ENCODE peak calls at places on chromosomes 4 and X, in nine cellular contexts. One of them, this sample, is unnamed. For H3K4me1, the result is how much of the 10 kb centered on the place peaks cover.

GRCh38 chr4:100022792-100023222 is 72.7 kb upstream of the H2AZ1 start:
- DNase-seq in A549: no peak
- DNase-seq in uterus: no peak
- DNase-seq in pancreas: no peak
- DNase-seq in neuronal stem cell: peak
- DNase-seq in thoracic aorta: no peak
- DNase-seq in CD8-positive, alpha-beta memory T cell: no peak
- DNase-seq in osteoblast: no peak
- DNase-seq in aorta: no peak
- DNase-seq in this sample: no peak

GRCh38 chr4:6916587-6917444 is 7.2 kb downstream of the TBC1D14 start:
- DNase-seq in CD8-positive, alpha-beta memory T cell: peak
- DNase-seq in pancreas: no peak
- DNase-seq in thoracic aorta: no peak
- DNase-seq in A549: peak
- DNase-seq in osteoblast: no peak
- DNase-seq in uterus: peak
- DNase-seq in neuronal stem cell: no peak
- DNase-seq in aorta: no peak
- DNase-seq in this sample: no peak

GRCh38 chr4:185711764-185712163 is 100.2 kb downstream of the SORBS2 start:
- DNase-seq in thoracic aorta: no peak
- DNase-seq in neuronal stem cell: no peak
- DNase-seq in uterus: no peak
- DNase-seq in CD8-positive, alpha-beta memory T cell: no peak
- DNase-seq in A549: no peak
- DNase-seq in aorta: no peak
- DNase-seq in pancreas: no peak
- DNase-seq in osteoblast: no peak
- DNase-seq in this sample: no peak

GRCh38 chr4:133802741-133803140 is 398.8 kb downstream of the PABPC4L start:
- DNase-seq in thoracic aorta: no peak
- DNase-seq in A549: no peak
- DNase-seq in neuronal stem cell: no peak
- DNase-seq in pancreas: no peak
- DNase-seq in uterus: no peak
- DNase-seq in CD8-positive, alpha-beta memory T cell: no peak
- DNase-seq in osteoblast: no peak
- DNase-seq in aorta: no peak
- DNase-seq in this sample: no peak

GRCh38 chr4:101037938-101038413 is 309.4 kb downstream of the PPP3CA start:
- DNase-seq in aorta: no peak
- DNase-seq in thoracic aorta: no peak
- DNase-seq in neuronal stem cell: no peak
- DNase-seq in CD8-positive, alpha-beta memory T cell: no peak
- DNase-seq in pancreas: no peak
- DNase-seq in osteoblast: no peak
- DNase-seq in A549: no peak
- DNase-seq in uterus: no peak
- DNase-seq in this sample: no peak

GRCh38 chrX:10039821-10040793 is 72.9 kb downstream of the CLDN34 start:
- DNase-seq in thoracic aorta: no peak
- DNase-seq in pancreas: no peak
- DNase-seq in CD8-positive, alpha-beta memory T cell: no peak
- DNase-seq in aorta: peak
- DNase-seq in neuronal stem cell: no peak
- DNase-seq in osteoblast: no peak
- DNase-seq in A549: peak
- DNase-seq in uterus: no peak
- DNase-seq in this sample: no peak

GRCh38 chr4:20773144-20773997 is 73.1 kb downstream of the PACRGL start:
- DNase-seq in pancreas: peak
- DNase-seq in CD8-positive, alpha-beta memory T cell: no peak
- DNase-seq in thoracic aorta: no peak
- DNase-seq in osteoblast: no peak
- DNase-seq in uterus: peak
- DNase-seq in neuronal stem cell: peak
- DNase-seq in aorta: no peak
- DNase-seq in A549: peak
- DNase-seq in this sample: peak

GRCh38 chr4:127410644-127411043 is 222.1 kb upstream of the INTU start:
- DNase-seq in neuronal stem cell: no peak
- DNase-seq in thoracic aorta: no peak
- DNase-seq in osteoblast: no peak
- DNase-seq in A549: no peak
- DNase-seq in uterus: no peak
- DNase-seq in pancreas: no peak
- DNase-seq in aorta: no peak
- DNase-seq in CD8-positive, alpha-beta memory T cell: no peak
- DNase-seq in this sample: no peak

GRCh38 chr4:55284331-55284730 is 61.7 kb upstream of the SRD5A3 start:
- DNase-seq in aorta: no peak
- DNase-seq in uterus: no peak
- DNase-seq in pancreas: no peak
- DNase-seq in osteoblast: no peak
- DNase-seq in thoracic aorta: no peak
- DNase-seq in neuronal stem cell: no peak
- DNase-seq in A549: no peak
- DNase-seq in CD8-positive, alpha-beta memory T cell: no peak
- DNase-seq in this sample: no peak
- H3K4me1 ChIP-seq in aorta: under half
- H3K4me1 ChIP-seq in uterus: under half
- H3K4me1 ChIP-seq in pancreas: under half
- H3K4me1 ChIP-seq in osteoblast: under half
- H3K4me1 ChIP-seq in thoracic aorta: under half
- H3K4me1 ChIP-seq in neuronal stem cell: under half
- H3K4me1 ChIP-seq in A549: under half
- H3K4me1 ChIP-seq in CD8-positive, alpha-beta memory T cell: under half
- H3K4me1 ChIP-seq in this sample: under half

GRCh38 chrX:2498781-2499302 is 1.9 kb downstream of the DHRSX start:
- DNase-seq in A549: peak
- DNase-seq in osteoblast: peak
- DNase-seq in pancreas: no peak
- DNase-seq in CD8-positive, alpha-beta memory T cell: no peak
- DNase-seq in neuronal stem cell: no peak
- DNase-seq in uterus: no peak
- DNase-seq in aorta: no peak
- DNase-seq in thoracic aorta: no peak
- DNase-seq in this sample: no peak

GRCh38 chrX:2497961-2498780 is 2.6 kb downstream of the DHRSX start:
- DNase-seq in aorta: no peak
- DNase-seq in osteoblast: peak
- DNase-seq in pancreas: peak
- DNase-seq in CD8-positive, alpha-beta memory T cell: no peak
- DNase-seq in neuronal stem cell: no peak
- DNase-seq in A549: peak
- DNase-seq in thoracic aorta: no peak
- DNase-seq in uterus: no peak
- DNase-seq in this sample: no peak

GRCh38 chrX:2500091-2500680 is 590 bp downstream of the DHRSX start:
- DNase-seq in uterus: no peak
- DNase-seq in A549: peak
- DNase-seq in thoracic aorta: no peak
- DNase-seq in neuronal stem cell: no peak
- DNase-seq in aorta: peak
- DNase-seq in osteoblast: peak
- DNase-seq in CD8-positive, alpha-beta memory T cell: no peak
- DNase-seq in pancreas: no peak
- DNase-seq in this sample: no peak

GRCh38 chrX:2500681-2501151 is at the start of the genes DHRSX and ZBED1:
- DNase-seq in CD8-positive, alpha-beta memory T cell: peak
- DNase-seq in aorta: peak
- DNase-seq in neuronal stem cell: peak
- DNase-seq in osteoblast: peak
- DNase-seq in uterus: no peak
- DNase-seq in pancreas: peak
- DNase-seq in A549: peak
- DNase-seq in thoracic aorta: no peak
- DNase-seq in this sample: no peak

GRCh38 chrX:2499507-2499906 is 1.3 kb downstream of the DHRSX start:
- DNase-seq in thoracic aorta: no peak
- DNase-seq in CD8-positive, alpha-beta memory T cell: no peak
- DNase-seq in aorta: no peak
- DNase-seq in pancreas: no peak
- DNase-seq in uterus: no peak
- DNase-seq in osteoblast: no peak
- DNase-seq in A549: no peak
- DNase-seq in neuronal stem cell: no peak
- DNase-seq in this sample: no peak
- H3K27ac ChIP-seq in thoracic aorta: peak
- H3K27ac ChIP-seq in CD8-positive, alpha-beta memory T cell: peak
- H3K27ac ChIP-seq in aorta: peak
- H3K27ac ChIP-seq in pancreas: peak
- H3K27ac ChIP-seq in uterus: peak
- H3K27ac ChIP-seq in osteoblast: peak
- H3K27ac ChIP-seq in A549: peak
- H3K27ac ChIP-seq in neuronal stem cell: peak
- H3K27ac ChIP-seq in this sample: peak

DNA sequence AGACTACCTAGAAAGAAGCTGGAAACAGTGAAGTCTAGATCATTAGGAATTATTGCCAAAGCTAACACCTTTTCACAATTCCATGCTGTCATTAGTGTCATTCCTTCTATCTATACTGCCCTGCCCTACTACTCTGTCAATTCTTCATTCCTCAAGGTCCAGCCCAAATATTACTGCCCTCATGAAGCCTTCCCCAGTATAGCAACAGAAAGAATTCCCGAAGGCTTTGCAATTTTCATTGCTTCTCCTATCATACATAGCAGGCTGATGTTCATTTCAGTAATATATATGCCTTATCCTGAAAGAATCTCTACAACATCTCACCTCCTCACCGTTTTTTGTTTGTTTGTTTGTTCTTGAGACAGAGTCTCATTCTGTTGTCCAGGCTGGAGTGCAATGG is 63.9 kb downstream of the APBB2 start:
- DNase-seq in CD8-positive, alpha-beta memory T cell: no peak
- DNase-seq in thoracic aorta: no peak
- DNase-seq in osteoblast: no peak
- DNase-seq in aorta: no peak
- DNase-seq in A549: no peak
- DNase-seq in neuronal stem cell: no peak
- DNase-seq in pancreas: no peak
- DNase-seq in uterus: no peak
- DNase-seq in this sample: no peak
- H3K4me1 ChIP-seq in CD8-positive, alpha-beta memory T cell: under half
- H3K4me1 ChIP-seq in thoracic aorta: half or more
- H3K4me1 ChIP-seq in osteoblast: half or more
- H3K4me1 ChIP-seq in aorta: under half
- H3K4me1 ChIP-seq in A549: under half
- H3K4me1 ChIP-seq in neuronal stem cell: under half
- H3K4me1 ChIP-seq in pancreas: under half
- H3K4me1 ChIP-seq in uterus: under half
- H3K4me1 ChIP-seq in this sample: under half

GRCh38 chr4:14000091-14000814 is 372.7 kb upstream of the BOD1L1 start:
- DNase-seq in A549: no peak
- DNase-seq in pancreas: no peak
- DNase-seq in CD8-positive, alpha-beta memory T cell: no peak
- DNase-seq in uterus: no peak
- DNase-seq in osteoblast: peak
- DNase-seq in neuronal stem cell: no peak
- DNase-seq in aorta: no peak
- DNase-seq in thoracic aorta: no peak
- DNase-seq in this sample: no peak
- H3K27ac ChIP-seq in A549: peak
- H3K27ac ChIP-seq in pancreas: no peak
- H3K27ac ChIP-seq in CD8-positive, alpha-beta memory T cell: no peak
- H3K27ac ChIP-seq in uterus: no peak
- H3K27ac ChIP-seq in osteoblast: no peak
- H3K27ac ChIP-seq in neuronal stem cell: no peak
- H3K27ac ChIP-seq in aorta: no peak
- H3K27ac ChIP-seq in thoracic aorta: no peak
- H3K27ac ChIP-seq in this sample: no peak

This sample was measured in right atrium auricular region.